ENCODE peak calls at places on chromosome 16, in five cellular contexts. One of them, this sample, is unnamed.

GRCh38 chr16:85541619-85542547 is 71.2 kb upstream of the GSE1 start:
- DNase-seq in astrocyte of the spinal cord: no peak
- DNase-seq in heart left ventricle: no peak
- DNase-seq in GM23338: peak
- DNase-seq in GDM1: no peak
- DNase-seq in this sample: no peak

GRCh38 chr16:87041732-87042131 is 275.5 kb downstream of the C16orf95 start:
- DNase-seq in astrocyte of the spinal cord: no peak
- DNase-seq in heart left ventricle: no peak
- DNase-seq in GM23338: no peak
- DNase-seq in GDM1: no peak
- DNase-seq in this sample: no peak

GRCh38 chr16:70608516-70608915 is 37.8 kb upstream of the IL34 start:
- DNase-seq in astrocyte of the spinal cord: no peak
- DNase-seq in heart left ventricle: no peak
- DNase-seq in GM23338: no peak
- DNase-seq in GDM1: no peak
- DNase-seq in this sample: no peak

GRCh38 chr16:19753815-19754643 is 36.0 kb downstream of the IQCK start:
- DNase-seq in astrocyte of the spinal cord: peak
- DNase-seq in heart left ventricle: no peak
- DNase-seq in GM23338: no peak
- DNase-seq in GDM1: no peak
- DNase-seq in this sample: no peak

GRCh38 chr16:73040136-73040535 is 7.8 kb downstream of the ZFHX3 start:
- DNase-seq in astrocyte of the spinal cord: no peak
- DNase-seq in heart left ventricle: no peak
- DNase-seq in GM23338: peak
- DNase-seq in GDM1: no peak
- DNase-seq in this sample: no peak

GRCh38 chr16:66961065-66961744 is at the start of gene CES3:
- DNase-seq in astrocyte of the spinal cord: peak
- DNase-seq in heart left ventricle: no peak
- DNase-seq in GM23338: peak
- DNase-seq in GDM1: peak
- DNase-seq in this sample: peak

GRCh38 chr16:75248142-75248535 is 3.3 kb downstream of the BCAR1 start:
- DNase-seq in astrocyte of the spinal cord: no peak
- DNase-seq in heart left ventricle: no peak
- DNase-seq in GM23338: no peak
- DNase-seq in GDM1: no peak
- DNase-seq in this sample: no peak

GRCh38 chr16:22014271-22014873 is 6.5 kb downstream of the MOSMO start:
- DNase-seq in astrocyte of the spinal cord: no peak
- DNase-seq in heart left ventricle: no peak
- DNase-seq in GM23338: no peak
- DNase-seq in GDM1: no peak
- DNase-seq in this sample: no peak

GRCh38 chr16:15440852-15441251 is 6.5 kb downstream of the BMERB1 start:
- DNase-seq in astrocyte of the spinal cord: peak
- DNase-seq in heart left ventricle: no peak
- DNase-seq in GM23338: no peak
- DNase-seq in GDM1: no peak
- DNase-seq in this sample: no peak

GRCh38 chr16:89099905-89100304 is 6.3 kb downstream of the ACSF3 start:
- DNase-seq in astrocyte of the spinal cord: no peak
- DNase-seq in heart left ventricle: no peak
- DNase-seq in GM23338: no peak
- DNase-seq in GDM1: no peak
- DNase-seq in this sample: no peak

This sample was measured in right lobe of liver.